ENCODE peak calls at places on chromosomes 7 and 10, in six cellular contexts. One of them, this sample, is unnamed.

GRCh38 chr7:139121-139520 is 53.2 kb upstream of the FAM20C start:
- DNase-seq in stimulated activated CD8-positive, alpha-beta memory T cell treated with anti-CD3 and anti-CD28 coated beads, Interleukin-4, amount 100 ng/mL, for 1 hour: no peak
- DNase-seq in GM03348: no peak
- DNase-seq in NCI-H526 treated with DMSO at 0.1 percent for 48 hours: no peak
- DNase-seq in B cell: no peak
- DNase-seq in GM23248: no peak
- DNase-seq in this sample: no peak

GRCh38 chr10:109894516-109894915 is 28.8 kb downstream of the XPNPEP1 start:
- DNase-seq in stimulated activated CD8-positive, alpha-beta memory T cell treated with anti-CD3 and anti-CD28 coated beads, Interleukin-4, amount 100 ng/mL, for 1 hour: no peak
- DNase-seq in GM03348: peak; percentile 82
- DNase-seq in NCI-H526 treated with DMSO at 0.1 percent for 48 hours: no peak
- DNase-seq in B cell: no peak
- DNase-seq in GM23248: peak; percentile 83
- DNase-seq in this sample: peak; percentile 64

GRCh38 chr7:37441405-37441797 is 7.3 kb downstream of the ELMO1 start:
- DNase-seq in stimulated activated CD8-positive, alpha-beta memory T cell treated with anti-CD3 and anti-CD28 coated beads, Interleukin-4, amount 100 ng/mL, for 1 hour: no peak
- DNase-seq in GM03348: no peak
- DNase-seq in NCI-H526 treated with DMSO at 0.1 percent for 48 hours: no peak
- DNase-seq in B cell: no peak
- DNase-seq in GM23248: no peak
- DNase-seq in this sample: no peak

GRCh38 chr7:27157717-27158431 is 1.4 kb upstream of the HOXA7 start:
- DNase-seq in stimulated activated CD8-positive, alpha-beta memory T cell treated with anti-CD3 and anti-CD28 coated beads, Interleukin-4, amount 100 ng/mL, for 1 hour: no peak
- DNase-seq in GM03348: no peak
- DNase-seq in NCI-H526 treated with DMSO at 0.1 percent for 48 hours: no peak
- DNase-seq in B cell: no peak
- DNase-seq in GM23248: no peak
- DNase-seq in this sample: no peak

GRCh38 chr7:90833443-90833842 is 237.3 kb downstream of the CDK14 start:
- DNase-seq in stimulated activated CD8-positive, alpha-beta memory T cell treated with anti-CD3 and anti-CD28 coated beads, Interleukin-4, amount 100 ng/mL, for 1 hour: no peak
- DNase-seq in GM03348: no peak
- DNase-seq in NCI-H526 treated with DMSO at 0.1 percent for 48 hours: no peak
- DNase-seq in B cell: no peak
- DNase-seq in GM23248: peak; percentile 9
- DNase-seq in this sample: no peak

GRCh38 chr10:15316144-15316543 is 54.9 kb downstream of the FAM171A1 start:
- DNase-seq in stimulated activated CD8-positive, alpha-beta memory T cell treated with anti-CD3 and anti-CD28 coated beads, Interleukin-4, amount 100 ng/mL, for 1 hour: no peak
- DNase-seq in GM03348: no peak
- DNase-seq in NCI-H526 treated with DMSO at 0.1 percent for 48 hours: no peak
- DNase-seq in B cell: no peak
- DNase-seq in GM23248: no peak
- DNase-seq in this sample: no peak

GRCh38 chr10:124092270-124093075 is 925 bp downstream of the CHST15 start:
- DNase-seq in stimulated activated CD8-positive, alpha-beta memory T cell treated with anti-CD3 and anti-CD28 coated beads, Interleukin-4, amount 100 ng/mL, for 1 hour: no peak
- DNase-seq in GM03348: peak; percentile 32
- DNase-seq in NCI-H526 treated with DMSO at 0.1 percent for 48 hours: no peak
- DNase-seq in B cell: peak; percentile 95
- DNase-seq in GM23248: peak; percentile 37
- DNase-seq in this sample: no peak

GRCh38 chr10:104333037-104333727 is 5.1 kb downstream of the ITPRIP start:
- DNase-seq in stimulated activated CD8-positive, alpha-beta memory T cell treated with anti-CD3 and anti-CD28 coated beads, Interleukin-4, amount 100 ng/mL, for 1 hour: peak; percentile 52
- DNase-seq in GM03348: no peak
- DNase-seq in NCI-H526 treated with DMSO at 0.1 percent for 48 hours: no peak
- DNase-seq in B cell: no peak
- DNase-seq in GM23248: no peak
- DNase-seq in this sample: no peak

GRCh38 chr10:34254596-34254995 is 560.5 kb downstream of the PARD3 start:
- DNase-seq in stimulated activated CD8-positive, alpha-beta memory T cell treated with anti-CD3 and anti-CD28 coated beads, Interleukin-4, amount 100 ng/mL, for 1 hour: no peak
- DNase-seq in GM03348: peak; percentile 34
- DNase-seq in NCI-H526 treated with DMSO at 0.1 percent for 48 hours: no peak
- DNase-seq in B cell: no peak
- DNase-seq in GM23248: peak; percentile 25
- DNase-seq in this sample: no peak

GRCh38 chr7:142828101-142828500 is 26.8 kb upstream of the EPHB6 start:
- DNase-seq in stimulated activated CD8-positive, alpha-beta memory T cell treated with anti-CD3 and anti-CD28 coated beads, Interleukin-4, amount 100 ng/mL, for 1 hour: no peak
- DNase-seq in GM03348: no peak
- DNase-seq in NCI-H526 treated with DMSO at 0.1 percent for 48 hours: no peak
- DNase-seq in B cell: no peak
- DNase-seq in GM23248: no peak
- DNase-seq in this sample: no peak

GRCh38 chr10:113099431-113100298 is 149.6 kb downstream of the TCF7L2 start:
- DNase-seq in stimulated activated CD8-positive, alpha-beta memory T cell treated with anti-CD3 and anti-CD28 coated beads, Interleukin-4, amount 100 ng/mL, for 1 hour: no peak
- DNase-seq in GM03348: peak; percentile 13
- DNase-seq in NCI-H526 treated with DMSO at 0.1 percent for 48 hours: peak; percentile 37
- DNase-seq in B cell: no peak
- DNase-seq in GM23248: no peak
- DNase-seq in this sample: no peak

GRCh38 chr7:34317039-34317438 is 341.0 kb upstream of the NPSR1 start:
- DNase-seq in stimulated activated CD8-positive, alpha-beta memory T cell treated with anti-CD3 and anti-CD28 coated beads, Interleukin-4, amount 100 ng/mL, for 1 hour: no peak
- DNase-seq in GM03348: no peak
- DNase-seq in NCI-H526 treated with DMSO at 0.1 percent for 48 hours: no peak
- DNase-seq in B cell: no peak
- DNase-seq in GM23248: no peak
- DNase-seq in this sample: no peak

GRCh38 chr10:42997151-42997848 is 79.6 kb upstream of the RET start:
- DNase-seq in stimulated activated CD8-positive, alpha-beta memory T cell treated with anti-CD3 and anti-CD28 coated beads, Interleukin-4, amount 100 ng/mL, for 1 hour: no peak
- DNase-seq in GM03348: no peak
- DNase-seq in NCI-H526 treated with DMSO at 0.1 percent for 48 hours: no peak
- DNase-seq in B cell: peak; percentile 22
- DNase-seq in GM23248: no peak
- DNase-seq in this sample: no peak

GRCh38 chr10:85045046-85045445 is 716.7 kb downstream of the CCSER2 start:
- DNase-seq in stimulated activated CD8-positive, alpha-beta memory T cell treated with anti-CD3 and anti-CD28 coated beads, Interleukin-4, amount 100 ng/mL, for 1 hour: no peak
- DNase-seq in GM03348: no peak
- DNase-seq in NCI-H526 treated with DMSO at 0.1 percent for 48 hours: no peak
- DNase-seq in B cell: no peak
- DNase-seq in GM23248: no peak
- DNase-seq in this sample: no peak

GRCh38 chr10:50350366-50350765 is 99.0 kb upstream of the ASAH2 start:
- DNase-seq in stimulated activated CD8-positive, alpha-beta memory T cell treated with anti-CD3 and anti-CD28 coated beads, Interleukin-4, amount 100 ng/mL, for 1 hour: no peak
- DNase-seq in GM03348: no peak
- DNase-seq in NCI-H526 treated with DMSO at 0.1 percent for 48 hours: no peak
- DNase-seq in B cell: no peak
- DNase-seq in GM23248: no peak
- DNase-seq in this sample: no peak

GRCh38 chr7:2247141-2247985 is 5.3 kb downstream of the NUDT1 start:
- DNase-seq in stimulated activated CD8-positive, alpha-beta memory T cell treated with anti-CD3 and anti-CD28 coated beads, Interleukin-4, amount 100 ng/mL, for 1 hour: no peak
- DNase-seq in GM03348: peak; percentile 79
- DNase-seq in NCI-H526 treated with DMSO at 0.1 percent for 48 hours: no peak
- DNase-seq in B cell: peak; percentile 74
- DNase-seq in GM23248: peak; percentile 62
- DNase-seq in this sample: no peak

GRCh38 chr10:13922591-13922990 is 335.8 kb downstream of the PRPF18 start:
- DNase-seq in stimulated activated CD8-positive, alpha-beta memory T cell treated with anti-CD3 and anti-CD28 coated beads, Interleukin-4, amount 100 ng/mL, for 1 hour: no peak
- DNase-seq in GM03348: peak; percentile 36
- DNase-seq in NCI-H526 treated with DMSO at 0.1 percent for 48 hours: no peak
- DNase-seq in B cell: no peak
- DNase-seq in GM23248: peak; percentile 87
- DNase-seq in this sample: no peak

GRCh38 chr10:98361131-98361633 is 53.8 kb downstream of the PYROXD2 start:
- DNase-seq in stimulated activated CD8-positive, alpha-beta memory T cell treated with anti-CD3 and anti-CD28 coated beads, Interleukin-4, amount 100 ng/mL, for 1 hour: no peak
- DNase-seq in GM03348: peak; percentile 94
- DNase-seq in NCI-H526 treated with DMSO at 0.1 percent for 48 hours: no peak
- DNase-seq in B cell: no peak
- DNase-seq in GM23248: peak; percentile 100
- DNase-seq in this sample: peak; percentile 35

GRCh38 chr10:75404023-75404334 is 2.4 kb upstream of the ZNF503 start:
- DNase-seq in stimulated activated CD8-positive, alpha-beta memory T cell treated with anti-CD3 and anti-CD28 coated beads, Interleukin-4, amount 100 ng/mL, for 1 hour: no peak
- DNase-seq in GM03348: no peak
- DNase-seq in NCI-H526 treated with DMSO at 0.1 percent for 48 hours: no peak
- DNase-seq in B cell: no peak
- DNase-seq in GM23248: no peak
- DNase-seq in this sample: no peak

GRCh38 chr10:132539894-132540293 is 2.3 kb downstream of the INPP5A start:
- DNase-seq in stimulated activated CD8-positive, alpha-beta memory T cell treated with anti-CD3 and anti-CD28 coated beads, Interleukin-4, amount 100 ng/mL, for 1 hour: no peak
- DNase-seq in GM03348: peak; percentile 58
- DNase-seq in NCI-H526 treated with DMSO at 0.1 percent for 48 hours: no peak
- DNase-seq in B cell: no peak
- DNase-seq in GM23248: peak; percentile 88
- DNase-seq in this sample: no peak

GRCh38 chr10:97081621-97082235 is 104.0 kb downstream of the SLIT1 start:
- DNase-seq in stimulated activated CD8-positive, alpha-beta memory T cell treated with anti-CD3 and anti-CD28 coated beads, Interleukin-4, amount 100 ng/mL, for 1 hour: no peak
- DNase-seq in GM03348: peak; percentile 76
- DNase-seq in NCI-H526 treated with DMSO at 0.1 percent for 48 hours: no peak
- DNase-seq in B cell: peak; percentile 62
- DNase-seq in GM23248: peak; percentile 72
- DNase-seq in this sample: no peak

GRCh38 chr7:85023066-85023687 is 163.7 kb downstream of the SEMA3D start:
- DNase-seq in stimulated activated CD8-positive, alpha-beta memory T cell treated with anti-CD3 and anti-CD28 coated beads, Interleukin-4, amount 100 ng/mL, for 1 hour: no peak
- DNase-seq in GM03348: peak; percentile 30
- DNase-seq in NCI-H526 treated with DMSO at 0.1 percent for 48 hours: peak; percentile 16
- DNase-seq in B cell: no peak
- DNase-seq in GM23248: peak; percentile 65
- DNase-seq in this sample: no peak

GRCh38 chr10:70323143-70323696 is 39.4 kb upstream of the NPFFR1 start:
- DNase-seq in stimulated activated CD8-positive, alpha-beta memory T cell treated with anti-CD3 and anti-CD28 coated beads, Interleukin-4, amount 100 ng/mL, for 1 hour: no peak
- DNase-seq in GM03348: no peak
- DNase-seq in NCI-H526 treated with DMSO at 0.1 percent for 48 hours: no peak
- DNase-seq in B cell: no peak
- DNase-seq in GM23248: no peak
- DNase-seq in this sample: no peak

GRCh38 chr7:28666144-28666543 is 253.8 kb downstream of the CREB5 start:
- DNase-seq in stimulated activated CD8-positive, alpha-beta memory T cell treated with anti-CD3 and anti-CD28 coated beads, Interleukin-4, amount 100 ng/mL, for 1 hour: no peak
- DNase-seq in GM03348: no peak
- DNase-seq in NCI-H526 treated with DMSO at 0.1 percent for 48 hours: no peak
- DNase-seq in B cell: no peak
- DNase-seq in GM23248: peak; percentile 78
- DNase-seq in this sample: no peak

GRCh38 chr10:123346581-123346980 is 192.4 kb downstream of the BUB3 start:
- DNase-seq in stimulated activated CD8-positive, alpha-beta memory T cell treated with anti-CD3 and anti-CD28 coated beads, Interleukin-4, amount 100 ng/mL, for 1 hour: no peak
- DNase-seq in GM03348: no peak
- DNase-seq in NCI-H526 treated with DMSO at 0.1 percent for 48 hours: no peak
- DNase-seq in B cell: no peak
- DNase-seq in GM23248: no peak
- DNase-seq in this sample: no peak

GRCh38 chr10:3892440-3893101 is 107.6 kb upstream of the KLF6 start:
- DNase-seq in stimulated activated CD8-positive, alpha-beta memory T cell treated with anti-CD3 and anti-CD28 coated beads, Interleukin-4, amount 100 ng/mL, for 1 hour: no peak
- DNase-seq in GM03348: no peak
- DNase-seq in NCI-H526 treated with DMSO at 0.1 percent for 48 hours: no peak
- DNase-seq in B cell: no peak
- DNase-seq in GM23248: peak; percentile 27
- DNase-seq in this sample: no peak

GRCh38 chr7:130147710-130148325 is 57.4 kb downstream of the TMEM209 start:
- DNase-seq in stimulated activated CD8-positive, alpha-beta memory T cell treated with anti-CD3 and anti-CD28 coated beads, Interleukin-4, amount 100 ng/mL, for 1 hour: no peak
- DNase-seq in GM03348: no peak
- DNase-seq in NCI-H526 treated with DMSO at 0.1 percent for 48 hours: no peak
- DNase-seq in B cell: no peak
- DNase-seq in GM23248: no peak
- DNase-seq in this sample: no peak

GRCh38 chr10:101228682-101229274 is 485 bp downstream of the LBX1 start:
- DNase-seq in stimulated activated CD8-positive, alpha-beta memory T cell treated with anti-CD3 and anti-CD28 coated beads, Interleukin-4, amount 100 ng/mL, for 1 hour: no peak
- DNase-seq in GM03348: no peak
- DNase-seq in NCI-H526 treated with DMSO at 0.1 percent for 48 hours: no peak
- DNase-seq in B cell: peak; percentile 70
- DNase-seq in GM23248: peak; percentile 21
- DNase-seq in this sample: no peak

GRCh38 chr7:132243463-132243862 is 332.8 kb downstream of the PLXNA4 start:
- DNase-seq in stimulated activated CD8-positive, alpha-beta memory T cell treated with anti-CD3 and anti-CD28 coated beads, Interleukin-4, amount 100 ng/mL, for 1 hour: no peak
- DNase-seq in GM03348: peak; percentile 54
- DNase-seq in NCI-H526 treated with DMSO at 0.1 percent for 48 hours: no peak
- DNase-seq in B cell: no peak
- DNase-seq in GM23248: no peak
- DNase-seq in this sample: no peak

GRCh38 chr7:75905785-75906604 is 9.0 kb upstream of the POR start:
- DNase-seq in stimulated activated CD8-positive, alpha-beta memory T cell treated with anti-CD3 and anti-CD28 coated beads, Interleukin-4, amount 100 ng/mL, for 1 hour: no peak
- DNase-seq in GM03348: peak; percentile 72
- DNase-seq in NCI-H526 treated with DMSO at 0.1 percent for 48 hours: no peak
- DNase-seq in B cell: no peak
- DNase-seq in GM23248: peak; percentile 89
- DNase-seq in this sample: peak; percentile 17

GRCh38 chr7:46530081-46530480 is 609.0 kb upstream of the IGFBP3 start:
- DNase-seq in stimulated activated CD8-positive, alpha-beta memory T cell treated with anti-CD3 and anti-CD28 coated beads, Interleukin-4, amount 100 ng/mL, for 1 hour: no peak
- DNase-seq in GM03348: no peak
- DNase-seq in NCI-H526 treated with DMSO at 0.1 percent for 48 hours: no peak
- DNase-seq in B cell: no peak
- DNase-seq in GM23248: no peak
- DNase-seq in this sample: no peak

GRCh38 chr10:123517901-123518300 is 148.3 kb upstream of the GPR26 start:
- DNase-seq in stimulated activated CD8-positive, alpha-beta memory T cell treated with anti-CD3 and anti-CD28 coated beads, Interleukin-4, amount 100 ng/mL, for 1 hour: no peak
- DNase-seq in GM03348: no peak
- DNase-seq in NCI-H526 treated with DMSO at 0.1 percent for 48 hours: no peak
- DNase-seq in B cell: no peak
- DNase-seq in GM23248: no peak
- DNase-seq in this sample: no peak

GRCh38 chr7:4319280-4319679 is 362.8 kb upstream of the FOXK1 start:
- DNase-seq in stimulated activated CD8-positive, alpha-beta memory T cell treated with anti-CD3 and anti-CD28 coated beads, Interleukin-4, amount 100 ng/mL, for 1 hour: no peak
- DNase-seq in GM03348: no peak
- DNase-seq in NCI-H526 treated with DMSO at 0.1 percent for 48 hours: no peak
- DNase-seq in B cell: no peak
- DNase-seq in GM23248: no peak
- DNase-seq in this sample: no peak

GRCh38 chr10:79229830-79230562 is 117.3 kb upstream of the PPIF start:
- DNase-seq in stimulated activated CD8-positive, alpha-beta memory T cell treated with anti-CD3 and anti-CD28 coated beads, Interleukin-4, amount 100 ng/mL, for 1 hour: no peak
- DNase-seq in GM03348: no peak
- DNase-seq in NCI-H526 treated with DMSO at 0.1 percent for 48 hours: no peak
- DNase-seq in B cell: no peak
- DNase-seq in GM23248: no peak
- DNase-seq in this sample: no peak

GRCh38 chr10:48364659-48365405 is 58.4 kb downstream of the MAPK8 start:
- DNase-seq in stimulated activated CD8-positive, alpha-beta memory T cell treated with anti-CD3 and anti-CD28 coated beads, Interleukin-4, amount 100 ng/mL, for 1 hour: no peak
- DNase-seq in GM03348: no peak
- DNase-seq in NCI-H526 treated with DMSO at 0.1 percent for 48 hours: no peak
- DNase-seq in B cell: no peak
- DNase-seq in GM23248: peak; percentile 80
- DNase-seq in this sample: no peak

GRCh38 chr10:48501806-48502771 is 102.8 kb downstream of the ARHGAP22 start:
- DNase-seq in stimulated activated CD8-positive, alpha-beta memory T cell treated with anti-CD3 and anti-CD28 coated beads, Interleukin-4, amount 100 ng/mL, for 1 hour: no peak
- DNase-seq in GM03348: no peak
- DNase-seq in NCI-H526 treated with DMSO at 0.1 percent for 48 hours: no peak
- DNase-seq in B cell: no peak
- DNase-seq in GM23248: no peak
- DNase-seq in this sample: no peak

GRCh38 chr10:5685764-5686240 is 1.2 kb downstream of the TASOR2 start:
- DNase-seq in stimulated activated CD8-positive, alpha-beta memory T cell treated with anti-CD3 and anti-CD28 coated beads, Interleukin-4, amount 100 ng/mL, for 1 hour: no peak
- DNase-seq in GM03348: peak; percentile 27
- DNase-seq in NCI-H526 treated with DMSO at 0.1 percent for 48 hours: no peak
- DNase-seq in B cell: no peak
- DNase-seq in GM23248: peak; percentile 46
- DNase-seq in this sample: no peak

GRCh38 chr10:22308390-22308789 is 7.8 kb upstream of the COMMD3 start:
- DNase-seq in stimulated activated CD8-positive, alpha-beta memory T cell treated with anti-CD3 and anti-CD28 coated beads, Interleukin-4, amount 100 ng/mL, for 1 hour: no peak
- DNase-seq in GM03348: no peak
- DNase-seq in NCI-H526 treated with DMSO at 0.1 percent for 48 hours: no peak
- DNase-seq in B cell: no peak
- DNase-seq in GM23248: peak; percentile 70
- DNase-seq in this sample: no peak

GRCh38 chr10:21171197-21171935 is 274.3 kb upstream of the NEBL start:
- DNase-seq in stimulated activated CD8-positive, alpha-beta memory T cell treated with anti-CD3 and anti-CD28 coated beads, Interleukin-4, amount 100 ng/mL, for 1 hour: no peak
- DNase-seq in GM03348: no peak
- DNase-seq in NCI-H526 treated with DMSO at 0.1 percent for 48 hours: no peak
- DNase-seq in B cell: no peak
- DNase-seq in GM23248: no peak
- DNase-seq in this sample: no peak